ENCODE peak calls at places on chromosomes 12 and 14, in eight cellular contexts. B, J, W, Y, M, F, D and G are unnamed samples. For H3K4me1, the result is how much of the 10 kb centered on the place peaks cover.

GRCh38 chr14:54589843-54590242 is 22.9 kb downstream of the SAMD4A start:
- DNase-seq in B (no peak), J (no peak), W (no peak), Y (no peak), M (no peak), F (no peak), D (no peak), G (no peak)

GRCh38 chr14:22520235-22520634 is 68.8 kb downstream of the DAD1 start:
- DNase-seq in B (no peak), J (no peak), W (no peak), Y (no peak), M (no peak), F (no peak), D (no peak), G (no peak)

GRCh38 chr14:59337151-59337611 is 128.0 kb downstream of the GPR135 start:
- DNase-seq in B (peak), J (no peak), W (no peak), Y (peak), M (no peak), F (peak), D (peak), G (peak)

GRCh38 chr14:39168591-39168990 is 1.5 kb downstream of the TRAPPC6B start:
- DNase-seq in B (no peak), J (no peak), W (no peak), Y (no peak), M (no peak), F (no peak), D (no peak), G (no peak)

GRCh38 chr12:124130717-124131670 is 158.0 kb downstream of the ZNF664 start:
- DNase-seq in B (no peak), J (no peak), W (peak), Y (no peak), M (no peak), F (peak), D (no peak), G (no peak)

GRCh38 chr12:55847603-55848329 is 5.0 kb upstream of the MMP19 start:
- DNase-seq in B (peak), J (peak), W (no peak), Y (peak), M (peak), F (peak), D (peak), G (peak)

GRCh38 chr12:114671664-114672476 is 12.1 kb downstream of the TBX3 start:
- DNase-seq in B (no peak), J (no peak), W (peak), Y (peak), M (no peak), F (no peak), D (no peak), G (peak)

GRCh38 chr12:57590536-57590891 is 478 bp upstream of the PIP4K2C start:
- DNase-seq in B (no peak), J (no peak), W (no peak), Y (no peak), M (no peak), F (no peak), D (no peak), G (no peak)

GRCh38 chr12:1184402-1184801 is 193.4 kb downstream of the ERC1 start:
- DNase-seq in B (no peak), J (no peak), W (no peak), Y (no peak), M (no peak), F (no peak), D (no peak), G (no peak)

GRCh38 chr12:93778306-93778705 is 101.1 kb downstream of the CRADD start:
- DNase-seq in B (peak), J (no peak), W (no peak), Y (peak), M (peak), F (no peak), D (no peak), G (no peak)

GRCh38 chr14:92560106-92560865 is 46.7 kb downstream of the RIN3 start:
- DNase-seq in B (no peak), J (no peak), W (no peak), Y (no peak), M (no peak), F (no peak), D (no peak), G (no peak)

GRCh38 chr14:90726656-90727055 is 89.6 kb downstream of the TTC7B start:
- DNase-seq in B (no peak), J (no peak), W (peak), Y (peak), M (peak), F (peak), D (peak), G (no peak)
- TF ChIP-seq CTCF in B (no peak), J (peak), W (peak), Y (peak), M (peak), F (no peak), D (no peak), G (no peak)

GRCh38 chr14:73752297-73752992 is 38.3 kb upstream of the PNMA1 start:
- DNase-seq in B (peak), J (no peak), W (peak), Y (peak), M (peak), F (peak), D (no peak), G (peak)

GRCh38 chr14:73755434-73756014 is 41.3 kb upstream of the PNMA1 start:
- DNase-seq in B (no peak), J (no peak), W (no peak), Y (no peak), M (peak), F (peak), D (no peak), G (peak)

GRCh38 chr14:73753043-73753886 is 39.1 kb upstream of the PNMA1 start:
- DNase-seq in B (no peak), J (no peak), W (peak), Y (no peak), M (no peak), F (peak), D (no peak), G (peak)

GRCh38 chr14:73754911-73755360 is 40.8 kb upstream of the PNMA1 start:
- DNase-seq in B (peak), J (no peak), W (peak), Y (peak), M (peak), F (peak), D (no peak), G (peak)

DNA sequence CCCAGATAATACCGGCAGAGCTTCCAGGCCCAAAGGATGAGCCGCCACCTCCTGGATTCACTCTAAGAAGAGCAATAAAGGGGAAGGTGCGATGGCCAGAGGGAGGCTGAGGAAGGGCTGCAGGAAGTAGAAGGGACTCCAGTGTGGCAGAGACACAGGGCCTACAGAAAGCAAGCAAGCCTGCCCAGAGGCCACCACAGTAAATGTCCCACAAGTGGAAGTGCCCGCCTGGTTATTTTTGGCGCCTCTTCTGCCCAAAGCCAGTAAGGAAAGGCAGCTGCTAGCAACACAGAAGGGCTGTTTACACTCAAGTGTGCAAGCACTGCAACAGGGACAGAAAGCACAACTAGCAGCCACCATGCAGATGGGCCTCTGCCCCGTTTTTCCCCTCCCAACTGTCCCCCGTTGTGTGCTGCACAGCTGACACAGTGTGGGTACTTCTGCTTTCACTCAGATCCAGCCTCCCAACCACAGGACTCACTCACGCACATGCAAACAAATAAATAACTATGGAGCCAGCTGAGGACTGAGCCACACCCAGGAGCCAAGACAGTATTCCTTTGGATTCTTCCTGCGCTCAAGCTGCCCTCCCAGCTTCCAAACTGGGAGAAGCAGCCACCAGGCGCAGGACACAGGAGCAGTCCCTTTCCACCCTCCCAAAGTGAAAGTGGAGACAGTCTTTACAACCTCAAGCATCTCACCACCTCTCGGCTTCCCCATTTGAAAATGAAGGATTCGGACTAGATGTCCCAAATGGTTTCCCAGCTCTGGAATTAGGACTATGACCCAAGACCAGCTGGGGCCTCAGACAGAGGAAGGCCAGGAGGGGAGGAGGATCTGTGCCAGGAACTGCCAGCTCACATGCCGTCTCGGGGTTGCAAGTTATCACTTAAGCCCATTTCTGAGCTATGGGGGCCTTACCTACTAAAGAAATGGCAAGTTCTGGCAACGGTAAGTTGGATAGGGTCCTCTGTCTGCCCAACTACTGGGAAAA is 40.0 kb upstream of the PNMA1 start:
- DNase-seq in B (no peak), J (no peak), W (peak), Y (no peak), M (no peak), F (no peak), D (no peak), G (no peak)
- H3K4me1 ChIP-seq in B (half or more), J (half or more), W (under half), Y (half or more), M (half or more), F (half or more), D (half or more), G (half or more)

GRCh38 chr12:14995583-14996425 is 23.0 kb downstream of the PDE6H start:
- DNase-seq in B (no peak), J (no peak), W (no peak), Y (no peak), M (no peak), F (no peak), D (no peak), G (no peak)
- TF ChIP-seq CTCF in B (no peak), J (peak), W (peak), Y (peak), M (peak), F (no peak), D (peak), G (peak)

GRCh38 chr14:91322623-91323022 is 78.1 kb upstream of the GPR68 start:
- DNase-seq in B (no peak), J (no peak), W (no peak), Y (no peak), M (no peak), F (no peak), D (no peak), G (no peak)

GRCh38 chr14:91323031-91323430 is 78.5 kb upstream of the GPR68 start:
- DNase-seq in B (no peak), J (no peak), W (no peak), Y (no peak), M (no peak), F (no peak), D (no peak), G (peak)

GRCh38 chr14:91324606-91324950 is 80.1 kb upstream of the GPR68 start:
- DNase-seq in B (no peak), J (no peak), W (no peak), Y (no peak), M (no peak), F (no peak), D (no peak), G (peak)

GRCh38 chr14:91325211-91325610 is 80.7 kb upstream of the GPR68 start:
- DNase-seq in B (no peak), J (no peak), W (no peak), Y (no peak), M (no peak), F (no peak), D (no peak), G (peak)

GRCh38 chr14:91323671-91324605 is 79.4 kb upstream of the GPR68 start:
- DNase-seq in B (peak), J (peak), W (peak), Y (peak), M (peak), F (peak), D (peak), G (peak)
- H3K4me1 ChIP-seq in B (under half), J (under half), W (under half), Y (under half), M (under half), F (under half), D (under half), G (under half)

DNA sequence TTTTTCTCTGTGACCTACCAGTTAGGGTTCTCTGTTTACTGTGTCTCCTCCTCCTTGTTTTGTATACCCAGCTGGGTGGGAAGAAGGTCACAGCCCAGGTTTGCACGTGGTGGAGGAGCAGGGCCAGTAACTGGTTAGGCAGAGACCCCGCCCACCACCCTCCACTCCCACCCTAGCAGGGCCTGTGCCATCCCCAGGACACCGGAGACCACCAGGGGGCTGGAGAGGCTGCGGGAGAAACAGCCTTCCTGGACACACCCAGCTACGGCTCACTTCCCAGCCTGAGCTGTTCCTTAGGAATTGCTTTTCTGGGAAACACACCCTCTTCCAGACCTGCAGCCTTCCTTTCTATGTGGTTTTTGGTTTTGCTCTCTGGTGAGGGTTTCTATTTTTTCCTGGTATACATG is 21.1 kb downstream of the BDKRB2 start:
- DNase-seq in B (no peak), J (no peak), W (peak), Y (no peak), M (no peak), F (no peak), D (no peak), G (peak)
- TF ChIP-seq CTCF in B (no peak), J (peak), W (peak), Y (no peak), M (no peak), F (no peak), D (peak), G (no peak)

DNA sequence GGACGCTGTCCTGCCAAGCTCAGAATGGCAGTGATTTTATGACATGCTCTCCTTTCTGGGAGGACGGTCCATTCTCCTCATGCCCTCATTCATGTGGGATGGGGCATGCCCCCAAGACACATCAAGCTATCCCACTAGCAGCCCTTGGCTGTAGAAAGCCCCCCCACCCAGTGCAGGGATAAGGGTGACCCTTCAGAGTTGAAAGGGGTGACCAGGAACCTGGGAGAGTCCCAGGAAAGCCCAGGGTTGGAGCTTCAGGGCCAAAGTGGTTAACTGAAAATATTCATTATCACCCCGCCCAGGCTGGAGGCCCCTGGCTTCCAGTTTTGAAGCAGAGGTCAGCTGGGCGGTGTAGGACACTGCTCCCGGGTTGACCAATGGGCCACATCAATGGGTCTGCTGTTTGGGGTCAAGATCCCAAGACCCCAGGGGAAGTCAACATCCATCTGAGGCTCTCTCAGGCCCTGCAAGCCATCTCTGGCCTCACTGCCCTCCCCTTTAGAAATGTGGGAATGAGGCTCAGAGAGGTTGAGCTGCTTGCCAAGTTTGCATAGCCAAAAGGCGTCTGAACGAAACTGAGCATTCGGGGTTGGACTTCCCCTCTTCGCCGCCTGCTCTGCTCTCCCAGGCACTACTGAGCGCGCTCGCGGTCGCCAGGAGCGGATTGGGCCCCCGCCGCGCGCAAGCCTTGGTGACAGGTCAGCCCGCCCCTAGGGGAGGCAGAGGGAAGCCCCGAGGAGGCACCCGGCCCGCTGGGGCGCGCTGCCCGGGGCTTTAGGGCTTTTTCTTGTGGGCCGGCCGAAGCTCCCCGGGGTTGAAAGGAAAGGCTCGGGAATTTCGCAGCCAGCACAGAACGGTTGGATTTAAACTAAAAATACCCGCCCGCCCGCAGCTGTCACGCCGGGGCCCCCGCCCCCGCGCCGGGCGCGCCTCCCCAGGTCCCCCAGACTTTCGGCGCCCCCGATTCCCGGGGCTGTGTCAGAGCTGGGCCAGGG is 630 bp downstream of the SYNE3 start:
- DNase-seq in B (peak), J (no peak), W (peak), Y (peak), M (no peak), F (peak), D (peak), G (peak)
- H3K4me1 ChIP-seq in B (under half), J (half or more), W (under half), Y (under half), M (under half), F (half or more), D (half or more), G (under half)

GRCh38 chr14:51094282-51094821 is 553 bp downstream of the TRIM9 start:
- DNase-seq in B (peak), J (no peak), W (peak), Y (no peak), M (no peak), F (no peak), D (peak), G (peak)
- TF ChIP-seq CTCF in B (no peak), J (no peak), W (no peak), Y (no peak), M (no peak), F (no peak), D (no peak), G (no peak)

DNA sequence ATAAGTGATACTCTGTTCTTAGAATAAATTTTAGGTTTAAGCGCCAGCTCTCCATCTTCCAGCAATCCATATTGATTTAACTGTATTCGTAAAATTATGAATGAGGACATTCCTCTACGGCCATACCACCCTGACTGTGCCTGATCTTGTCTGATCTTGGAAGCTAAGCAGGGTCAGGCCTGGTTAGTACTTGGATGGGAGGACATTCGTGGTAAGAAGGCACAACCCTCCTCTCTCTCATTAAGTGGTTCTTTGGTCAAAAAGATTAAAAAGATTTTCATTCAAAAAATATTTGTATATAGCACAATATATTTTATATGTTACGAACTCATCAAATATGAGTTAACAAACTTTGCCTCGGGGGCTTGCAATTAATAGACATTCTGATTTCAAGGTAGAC is 18.9 kb downstream of the PALS1 start:
- DNase-seq in B (no peak), J (no peak), W (no peak), Y (no peak), M (no peak), F (no peak), D (no peak), G (no peak)
- H3K4me1 ChIP-seq in B (under half), J (under half), W (under half), Y (under half), M (under half), F (under half), D (under half), G (under half)

DNA sequence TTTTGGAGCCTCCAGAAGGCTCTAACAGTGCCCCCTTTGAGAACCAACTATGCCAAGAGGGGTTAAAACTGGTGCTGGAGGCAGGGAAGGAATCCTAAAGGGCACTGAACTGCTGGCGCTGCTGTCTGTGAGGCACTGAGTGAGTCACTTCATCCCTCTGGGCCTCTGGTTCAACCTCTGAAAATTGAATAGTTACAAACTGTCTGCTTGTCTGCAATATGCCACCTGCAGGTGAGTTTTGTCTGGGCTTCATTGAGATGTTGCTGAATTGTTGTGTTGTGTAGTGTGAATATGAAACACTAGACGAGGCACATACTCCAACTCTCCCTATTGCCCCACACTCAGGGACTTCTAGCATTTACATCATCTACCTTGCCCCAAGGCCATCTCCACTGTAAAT is 68.0 kb downstream of the GRIN2B start:
- DNase-seq in B (no peak), J (no peak), W (no peak), Y (no peak), M (no peak), F (no peak), D (no peak), G (no peak)
- TF ChIP-seq CTCF in B (no peak), J (no peak), W (no peak), Y (no peak), M (no peak), F (no peak), D (no peak), G (no peak)